ENCODE peak calls at places on chromosomes 11 and 22, in seven cellular contexts. I is pancreas, A is A549, C is AG09309, B is AG04450, U is spleen, Q is NB4. P is an unnamed sample.

GRCh38 chr22:46180370-46181137 is 30.2 kb downstream of the PPARA start:
- DNase-seq in B (no peak), C (no peak), I (no peak), Q (no peak), U (no peak), A (no peak), P (no peak)

GRCh38 chr22:23072911-23073491 is 2.7 kb downstream of the GNAZ start:
- DNase-seq in I (peak), A (no peak), U (peak), B (no peak), C (peak), Q (no peak), P (no peak)

GRCh38 chr11:126776125-126776524 is 224.4 kb downstream of the KIRREL3 start:
- DNase-seq in A (no peak), Q (no peak), U (no peak), I (no peak), B (no peak), C (no peak), P (no peak)

GRCh38 chr11:131063638-131064037 is 147.4 kb upstream of the SNX19 start:
- DNase-seq in U (no peak), C (no peak), I (no peak), Q (no peak), A (no peak), B (no peak), P (no peak)

GRCh38 chr11:845872-846271 is 3.2 kb downstream of the TSPAN4 start:
- DNase-seq in Q (no peak), U (no peak), C (no peak), I (no peak), A (no peak), B (no peak), P (no peak)

GRCh38 chr11:20599424-20600346 is at the start of gene SLC6A5:
- DNase-seq in U (no peak), B (no peak), C (no peak), I (peak), A (peak), Q (peak), P (no peak)

GRCh38 chr11:31664129-31664528 is 147.0 kb downstream of the PAX6 start:
- DNase-seq in U (no peak), C (no peak), B (no peak), A (no peak), I (no peak), Q (no peak), P (no peak)

GRCh38 chr11:61092280-61092766 is 10.0 kb upstream of the CD5 start:
- DNase-seq in Q (no peak), A (no peak), I (no peak), U (no peak), C (no peak), B (no peak), P (no peak)

GRCh38 chr22:19663821-19664325 is 50.4 kb upstream of the SEPTIN5 start:
- DNase-seq in B (no peak), C (no peak), A (no peak), Q (peak), U (no peak), I (no peak), P (no peak)

GRCh38 chr11:86919557-86920210 is 35.5 kb downstream of the FZD4 start:
- DNase-seq in A (peak), Q (peak), U (no peak), C (peak), I (no peak), B (peak), P (no peak)

GRCh38 chr11:133531971-133532651 is at the start of gene OPCML:
- DNase-seq in C (no peak), B (no peak), Q (no peak), A (no peak), U (no peak), I (no peak), P (no peak)

GRCh38 chr11:5727691-5728090 is 8.6 kb upstream of the OR56B1 start:
- DNase-seq in C (no peak), A (no peak), B (no peak), Q (no peak), U (no peak), I (no peak), P (no peak)

GRCh38 chr22:45885171-45885840 is 91.7 kb downstream of the WNT7B start:
- DNase-seq in I (peak), B (no peak), Q (no peak), U (peak), A (no peak), C (no peak), P (no peak)

GRCh38 chr11:58055806-58056401 is 25.2 kb downstream of the OR6Q1 start:
- DNase-seq in U (no peak), Q (peak), I (no peak), A (no peak), C (no peak), B (no peak), P (no peak)

GRCh38 chr11:123454796-123455195 is 24.7 kb downstream of the GRAMD1B start:
- DNase-seq in A (no peak), Q (no peak), U (no peak), I (no peak), B (no peak), C (no peak), P (no peak)
- H3K4me3 ChIP-seq in A (peak), Q (no peak), U (no peak), I (no peak), B (no peak), C (no peak), P (no peak)

DNA sequence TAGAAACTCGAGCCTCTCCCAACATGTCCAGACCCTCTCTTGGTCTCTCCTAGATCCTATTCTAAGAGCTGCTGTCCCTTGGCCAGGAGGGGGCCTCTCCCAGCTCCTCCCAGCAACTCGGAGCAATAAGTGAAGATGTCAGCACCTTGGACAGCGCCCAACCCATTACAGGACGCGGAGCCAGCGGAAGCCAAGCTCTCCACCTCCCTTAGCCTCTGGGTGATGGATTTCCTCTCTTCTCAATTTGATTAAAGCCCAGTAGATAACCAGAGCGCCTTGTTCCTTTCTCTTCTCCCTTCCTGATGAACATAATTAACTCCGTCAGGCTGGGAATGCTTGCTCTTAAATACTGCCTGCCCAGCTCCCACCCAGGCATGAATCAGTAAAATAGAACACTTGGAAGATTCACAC is 26.2 kb upstream of the TPBGL start:
- DNase-seq in C (peak), A (peak), B (peak), Q (peak), I (peak), U (no peak), P (peak)
- TF ChIP-seq CTCF in C (peak), A (peak), B (peak), Q (peak), I (no peak), U (no peak), P (peak)

GRCh38 chr11:46391186-46391577 is 394 bp downstream of the CHRM4 start:
- DNase-seq in A (no peak), C (no peak), Q (no peak), U (no peak), I (no peak), B (no peak), P (no peak)

GRCh38 chr11:46393231-46393616 is 1.6 kb upstream of the CHRM4 start:
- DNase-seq in C (no peak), U (no peak), Q (no peak), A (no peak), B (no peak), I (no peak), P (no peak)

GRCh38 chr11:46392421-46393230 is 1.1 kb upstream of the CHRM4 start:
- DNase-seq in C (peak), A (peak), Q (peak), U (peak), B (peak), I (peak), P (no peak)

GRCh38 chr11:46391578-46392420 is at the start of gene CHRM4:
- DNase-seq in A (peak), C (no peak), I (peak), Q (peak), U (peak), B (no peak), P (no peak)

DNA sequence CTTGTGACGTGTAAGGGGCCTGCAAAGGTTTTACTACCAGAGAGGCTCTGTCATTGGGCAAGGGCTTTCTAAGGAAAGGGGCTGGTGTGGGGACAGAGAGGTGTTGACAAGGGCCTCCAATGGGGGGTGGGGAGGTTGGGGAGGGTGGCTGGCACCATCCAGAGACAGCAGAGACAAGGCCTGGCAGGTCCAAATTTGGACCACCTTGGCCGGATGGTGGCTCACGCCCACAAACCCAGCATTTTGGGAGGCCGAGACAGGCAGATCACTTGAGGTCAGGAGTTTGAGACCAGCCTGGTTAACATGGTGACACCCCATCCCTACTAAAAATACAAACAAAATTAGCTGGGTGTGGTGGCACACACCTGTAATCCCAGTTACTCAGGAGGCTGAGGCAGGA is 2.2 kb upstream of the CHRM4 start:
- DNase-seq in I (no peak), A (no peak), Q (no peak), U (no peak), B (no peak), C (no peak), P (no peak)
- H3K4me3 ChIP-seq in I (no peak), A (no peak), Q (no peak), U (no peak), B (no peak), C (no peak), P (no peak)

DNA sequence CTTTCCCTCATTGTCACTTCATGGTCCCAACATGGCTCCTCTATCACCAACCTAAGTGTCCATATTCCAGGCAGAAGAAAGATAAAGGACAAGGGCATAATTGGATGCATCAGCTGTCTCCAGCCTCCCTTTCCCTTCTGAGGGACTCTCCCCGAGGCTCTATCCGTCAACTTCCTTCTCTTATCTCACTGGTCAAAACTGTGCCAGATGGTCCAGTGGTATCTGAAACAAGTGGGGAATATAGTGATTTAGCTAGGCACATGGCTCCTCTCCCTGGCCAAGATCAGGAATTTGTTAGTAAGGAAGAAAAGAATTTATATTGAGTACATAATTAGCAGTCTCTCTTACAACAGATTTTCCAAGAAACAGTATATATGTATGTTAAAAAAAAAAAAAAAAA is 12.6 kb upstream of the SPON1 start:
- DNase-seq in I (no peak), B (no peak), A (no peak), C (no peak), Q (no peak), U (no peak), P (no peak)
- TF ChIP-seq CTCF in I (no peak), B (no peak), A (no peak), C (no peak), Q (no peak), U (no peak), P (no peak)

DNA sequence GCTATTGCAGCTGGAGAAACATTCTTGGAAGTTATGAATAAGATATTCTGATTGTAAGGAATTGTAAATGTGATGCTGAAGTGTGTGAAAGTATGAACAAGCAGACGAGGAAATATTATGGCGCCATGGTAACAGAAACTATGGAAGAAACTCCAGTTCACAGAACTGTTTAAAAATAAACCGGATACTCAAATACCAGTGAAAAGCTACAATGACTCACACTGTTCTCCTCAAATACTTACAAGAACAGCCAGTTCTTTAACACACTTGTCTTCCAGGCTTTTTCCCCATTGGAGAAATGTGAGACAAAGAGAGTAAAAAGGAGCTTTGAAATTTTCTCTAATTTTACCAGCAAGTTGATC is 76.7 kb upstream of the ARFGAP3 start:
- DNase-seq in B (peak), I (no peak), A (peak), U (no peak), C (peak), Q (peak), P (peak)
- H3K4me3 ChIP-seq in B (no peak), I (no peak), A (no peak), U (no peak), C (no peak), Q (peak), P (no peak)

GRCh38 chr11:47714554-47715081 is 551 bp downstream of the AGBL2 start:
- DNase-seq in A (no peak), I (no peak), B (no peak), C (no peak), U (peak), Q (peak), P (no peak)

GRCh38 chr11:47715082-47715669 is at the start of gene AGBL2:
- DNase-seq in A (peak), C (no peak), Q (peak), I (peak), B (peak), U (peak), P (no peak)

GRCh38 chr11:47720651-47721050 is 5.5 kb upstream of the AGBL2 start:
- DNase-seq in B (no peak), A (no peak), Q (no peak), C (no peak), I (no peak), U (no peak), P (no peak)

GRCh38 chr11:47711816-47712215 is 3.4 kb downstream of the AGBL2 start:
- DNase-seq in C (no peak), Q (no peak), I (no peak), B (no peak), A (no peak), U (no peak), P (no peak)

DNA sequence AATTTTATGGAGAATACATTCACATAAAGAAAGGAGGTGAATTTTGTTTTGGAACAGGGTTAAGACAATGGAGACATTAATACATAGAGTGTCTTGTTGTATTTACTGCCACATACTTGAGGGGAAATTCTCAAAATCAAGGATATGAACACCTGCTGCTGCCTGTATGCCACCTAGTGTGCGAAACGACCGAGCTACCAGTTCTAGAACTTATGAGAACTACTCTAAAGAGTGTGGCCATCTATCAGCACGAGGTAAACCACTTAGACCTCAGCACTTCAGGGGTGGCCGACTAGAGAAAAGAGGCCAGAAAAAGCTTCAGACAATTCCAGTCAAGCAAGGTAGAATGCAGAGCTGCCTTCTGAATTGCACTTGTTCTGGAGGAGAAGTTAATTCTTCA is 1.5 kb upstream of the AGBL2 start:
- DNase-seq in C (no peak), A (no peak), B (no peak), Q (peak), I (no peak), U (no peak), P (no peak)
- TF ChIP-seq CTCF in C (no peak), A (no peak), B (no peak), Q (no peak), I (no peak), U (no peak), P (no peak)

GRCh38 chr11:2269601-2270321 is 627 bp downstream of the ASCL2 start:
- DNase-seq in A (peak), C (no peak), B (peak), U (peak), Q (peak), I (peak), P (no peak)
- H3K4me3 ChIP-seq in A (peak), C (no peak), B (peak), U (peak), Q (peak), I (peak), P (no peak)